ENCODE peak calls at places on chromosomes 3 and 15, in six cellular contexts. One of them, this sample, is unnamed.

GRCh38 chr3:116607205-116607604 is 102.4 kb upstream of the TUSC7 start:
- DNase-seq in globus pallidus: peak; percentile 65
- DNase-seq in endothelial cell: no peak
- DNase-seq in AG09319: no peak
- DNase-seq in sciatic nerve: no peak
- DNase-seq in A549: no peak
- DNase-seq in this sample: no peak

GRCh38 chr15:81256916-81257315 is 60.2 kb downstream of the IL16 start:
- DNase-seq in AG09319: no peak
- DNase-seq in sciatic nerve: no peak
- DNase-seq in globus pallidus: peak; percentile 11
- DNase-seq in A549: peak; percentile 31
- DNase-seq in endothelial cell: no peak
- DNase-seq in this sample: peak; percentile 74

GRCh38 chr3:52026016-52026415 is 30.3 kb upstream of the RPL29 start:
- DNase-seq in globus pallidus: no peak
- DNase-seq in A549: no peak
- DNase-seq in AG09319: no peak
- DNase-seq in endothelial cell: no peak
- DNase-seq in sciatic nerve: no peak
- DNase-seq in this sample: peak; percentile 77

GRCh38 chr15:71447328-71448250 is 332.3 kb downstream of the THSD4 start:
- DNase-seq in AG09319: no peak
- DNase-seq in sciatic nerve: no peak
- DNase-seq in endothelial cell: no peak
- DNase-seq in A549: peak; percentile 81
- DNase-seq in globus pallidus: no peak
- DNase-seq in this sample: no peak

GRCh38 chr3:142259359-142259758 is 34.0 kb upstream of the GK5 start:
- DNase-seq in globus pallidus: no peak
- DNase-seq in sciatic nerve: no peak
- DNase-seq in AG09319: no peak
- DNase-seq in A549: no peak
- DNase-seq in endothelial cell: no peak
- DNase-seq in this sample: no peak

GRCh38 chr3:72193768-72194463 is 409.0 kb upstream of the PROK2 start:
- DNase-seq in A549: no peak
- DNase-seq in endothelial cell: no peak
- DNase-seq in globus pallidus: no peak
- DNase-seq in AG09319: no peak
- DNase-seq in sciatic nerve: no peak
- DNase-seq in this sample: no peak

GRCh38 chr3:10244004-10244403 is 4.3 kb upstream of the TATDN2 start:
- DNase-seq in endothelial cell: no peak
- DNase-seq in globus pallidus: no peak
- DNase-seq in A549: no peak
- DNase-seq in AG09319: no peak
- DNase-seq in sciatic nerve: no peak
- DNase-seq in this sample: no peak

GRCh38 chr15:69451951-69452701 is 492 bp upstream of the RPLP1 start:
- DNase-seq in globus pallidus: no peak
- DNase-seq in endothelial cell: no peak
- DNase-seq in AG09319: no peak
- DNase-seq in sciatic nerve: peak; percentile 75
- DNase-seq in A549: peak; percentile 45
- DNase-seq in this sample: no peak

GRCh38 chr15:39444729-39445470 is 136.0 kb upstream of the THBS1 start:
- DNase-seq in globus pallidus: no peak
- DNase-seq in sciatic nerve: no peak
- DNase-seq in A549: no peak
- DNase-seq in AG09319: no peak
- DNase-seq in endothelial cell: no peak
- DNase-seq in this sample: no peak

GRCh38 chr3:172517859-172518466 is 5.3 kb downstream of the TNFSF10 start:
- DNase-seq in sciatic nerve: no peak
- DNase-seq in A549: no peak
- DNase-seq in AG09319: no peak
- DNase-seq in endothelial cell: no peak
- DNase-seq in globus pallidus: no peak
- DNase-seq in this sample: no peak

GRCh38 chr3:128931046-128931445 is 51.6 kb downstream of the ACAD9 start:
- DNase-seq in endothelial cell: no peak
- DNase-seq in sciatic nerve: no peak
- DNase-seq in globus pallidus: no peak
- DNase-seq in AG09319: no peak
- DNase-seq in A549: no peak
- DNase-seq in this sample: no peak